ENCODE peak calls at places on chromosome 19, in nine cellular contexts. G is stomach, I is amniotic stem cell, S is nephron progenitor cell, L is germinal center, H is fibroblast of pulmonary artery, K is AG04450, F is RCC 7860, O is HEK293T. D is an unnamed sample.

GRCh38 chr19:4172861-4173473 is 9.4 kb downstream of the SIRT6 start:
- DNase-seq in G (peak), I (no peak), S (peak), L (peak), H (peak), K (no peak), F (no peak), O (peak), D (peak)

GRCh38 chr19:30662211-30662861 is 290.2 kb downstream of the ZNF536 start:
- DNase-seq in G (peak), I (no peak), S (no peak), L (no peak), H (no peak), K (no peak), F (no peak), O (no peak), D (no peak)

GRCh38 chr19:11421607-11422098 is 2.5 kb upstream of the RGL3 start:
- DNase-seq in G (peak), I (no peak), S (peak), L (peak), H (no peak), K (no peak), F (no peak), O (peak), D (peak)

GRCh38 chr19:55075366-55075998 is at the start of gene EPS8L1:
- DNase-seq in G (peak), I (no peak), S (peak), L (no peak), H (no peak), K (no peak), F (no peak), O (no peak), D (no peak)

GRCh38 chr19:11377756-11378155 is 3.3 kb downstream of the SWSAP1 start:
- DNase-seq in G (no peak), I (no peak), S (no peak), L (no peak), H (no peak), K (no peak), F (peak), O (no peak), D (no peak)

GRCh38 chr19:1254530-1255185 is 6.3 kb downstream of the MIDN start:
- DNase-seq in G (no peak), I (no peak), S (no peak), L (no peak), H (no peak), K (no peak), F (no peak), O (no peak), D (no peak)

GRCh38 chr19:12833747-12834417 is 497 bp downstream of the RTBDN start:
- DNase-seq in G (peak), I (no peak), S (peak), L (peak), H (no peak), K (no peak), F (no peak), O (peak), D (no peak)

GRCh38 chr19:51529301-51529700 is 2.2 kb downstream of the SIGLEC6 start:
- DNase-seq in G (no peak), I (no peak), S (no peak), L (no peak), H (no peak), K (no peak), F (no peak), O (no peak), D (no peak)

GRCh38 chr19:15249912-15250634 is 17.8 kb upstream of the EPHX3 start:
- DNase-seq in G (no peak), I (peak), S (peak), L (no peak), H (peak), K (peak), F (no peak), O (no peak), D (no peak)

GRCh38 chr19:17910776-17911360 is 21.9 kb upstream of the CCDC124 start:
- DNase-seq in G (no peak), I (no peak), S (no peak), L (no peak), H (no peak), K (no peak), F (no peak), O (no peak), D (no peak)

GRCh38 chr19:54425382-54425723 is 10.1 kb downstream of the TTYH1 start:
- DNase-seq in G (no peak), I (no peak), S (no peak), L (no peak), H (no peak), K (no peak), F (no peak), O (no peak), D (no peak)

GRCh38 chr19:37955986-37956385 is 49.0 kb downstream of the SIPA1L3 start:
- DNase-seq in G (peak), I (no peak), S (no peak), L (no peak), H (no peak), K (no peak), F (no peak), O (no peak), D (no peak)

GRCh38 chr19:296476-297225 is 5.4 kb upstream of the PLPP2 start:
- DNase-seq in G (peak), I (no peak), S (no peak), L (no peak), H (no peak), K (no peak), F (no peak), O (no peak), D (no peak)

GRCh38 chr19:18543814-18544475 is 572 bp upstream of the FKBP8 start:
- DNase-seq in G (peak), I (no peak), S (no peak), L (peak), H (peak), K (no peak), F (peak), O (peak), D (peak)

GRCh38 chr19:54297759-54298305 is 15.1 kb downstream of the LILRA5 start:
- DNase-seq in G (no peak), I (no peak), S (no peak), L (peak), H (no peak), K (no peak), F (no peak), O (no peak), D (no peak)

GRCh38 chr19:16928916-16929315 is 40.1 kb downstream of the F2RL3 start:
- DNase-seq in G (no peak), I (no peak), S (no peak), L (no peak), H (no peak), K (no peak), F (no peak), O (no peak), D (no peak)

GRCh38 chr19:16435238-16435911 is 36.4 kb downstream of the EPS15L1 start:
- DNase-seq in G (no peak), I (no peak), S (no peak), L (no peak), H (peak), K (peak), F (peak), O (no peak), D (no peak)

GRCh38 chr19:13102666-13103584 is at the start of gene LYL1:
- DNase-seq in G (peak), I (no peak), S (peak), L (peak), H (peak), K (no peak), F (no peak), O (no peak), D (no peak)

GRCh38 chr19:16945762-16946465 is 57.1 kb downstream of the F2RL3 start:
- DNase-seq in G (peak), I (no peak), S (no peak), L (no peak), H (no peak), K (no peak), F (no peak), O (no peak), D (no peak)

GRCh38 chr19:16715613-16716012 is 4.0 kb upstream of the NWD1 start:
- DNase-seq in G (no peak), I (no peak), S (no peak), L (no peak), H (no peak), K (no peak), F (no peak), O (no peak), D (no peak)

GRCh38 chr19:38657633-38658222 is 10.3 kb downstream of the ACTN4 start:
- DNase-seq in G (no peak), I (peak), S (no peak), L (no peak), H (peak), K (no peak), F (peak), O (no peak), D (no peak)

GRCh38 chr19:42140125-42140754 is 8.0 kb upstream of the POU2F2 start:
- DNase-seq in G (peak), I (no peak), S (peak), L (no peak), H (peak), K (no peak), F (no peak), O (peak), D (no peak)